ENCODE peak calls at places on chromosomes 13 and 19, in nine cellular contexts. T is neural crest cell, D is tibial nerve, V is HCT116, C is mesothelial cell of epicardium, B is AG04449, K is fibroblast of the aortic adventitia, S is B cell, Y is BE2C. N is an unnamed sample.
A peak's percentile ranks its signal among the peaks of the same experiment; 100 is the strongest.

GRCh38 chr19:20776083-20777076 is at the start of gene ZNF66:
- DNase-seq in C (peak; percentile 97), K (peak; percentile 96), D (peak; percentile 100), V (no peak), Y (peak; percentile 96), T (peak; percentile 92), S (peak; percentile 81), B (peak; percentile 73), N (peak; percentile 88)

GRCh38 chr19:17232258-17232657 is 6.2 kb downstream of the OCEL1 start:
- DNase-seq in T (no peak), S (no peak), C (no peak), B (no peak), Y (no peak), D (no peak), V (no peak), K (no peak), N (no peak)

GRCh38 chr13:76019421-76020044 is 383.4 kb downstream of the LMO7 start:
- DNase-seq in Y (peak; percentile 59), B (no peak), T (peak; percentile 49), K (no peak), V (peak; percentile 28), C (no peak), S (no peak), D (no peak), N (peak; percentile 4)

GRCh38 chr19:52734340-52734892 is 428 bp downstream of the ZNF611 start:
- DNase-seq in B (no peak), K (peak; percentile 11), Y (peak; percentile 24), D (no peak), C (no peak), T (peak; percentile 11), S (peak; percentile 42), V (no peak), N (peak; percentile 36)

GRCh38 chr19:9801976-9802375 is 16.9 kb downstream of the FBXL12 start:
- DNase-seq in S (no peak), D (no peak), C (no peak), V (no peak), B (no peak), Y (no peak), T (no peak), K (no peak), N (no peak)

GRCh38 chr13:103948477-103948876 is 882.3 kb upstream of the SLC10A2 start:
- DNase-seq in V (no peak), B (no peak), D (no peak), Y (no peak), C (no peak), T (no peak), S (no peak), K (no peak), N (no peak)

GRCh38 chr19:2268861-2269243 is 12.6 kb upstream of the JSRP1 start:
- DNase-seq in B (no peak), Y (no peak), K (no peak), T (no peak), D (no peak), C (no peak), S (no peak), V (no peak), N (no peak)

GRCh38 chr19:38932425-38933179 is 1.9 kb downstream of the MRPS12 start:
- DNase-seq in B (no peak), K (peak; percentile 44), S (peak; percentile 44), D (no peak), C (no peak), V (peak; percentile 26), T (peak; percentile 45), Y (peak; percentile 56), N (no peak)

GRCh38 chr19:29170554-29170953 is 42.4 kb downstream of the UQCRFS1 start:
- DNase-seq in C (no peak), B (no peak), T (no peak), S (no peak), K (no peak), Y (no peak), V (no peak), D (no peak), N (no peak)

GRCh38 chr19:4972509-4973230 is 3.8 kb downstream of the KDM4B start:
- DNase-seq in C (no peak), B (no peak), K (peak; percentile 59), D (no peak), T (no peak), Y (no peak), V (peak; percentile 40), S (no peak), N (no peak)

GRCh38 chr13:70950664-70951063 is 842.4 kb upstream of the KLHL1 start:
- DNase-seq in B (no peak), V (no peak), C (no peak), S (no peak), K (no peak), Y (no peak), T (no peak), D (no peak), N (no peak)

GRCh38 chr13:85985791-85986190 is 186.6 kb upstream of the SLITRK6 start:
- DNase-seq in S (no peak), C (no peak), T (no peak), V (no peak), Y (no peak), K (peak; percentile 22), B (no peak), D (no peak), N (no peak)

GRCh38 chr19:54795763-54796162 is 7.6 kb upstream of the KIR2DL4 start:
- DNase-seq in C (no peak), T (no peak), K (no peak), S (no peak), V (no peak), Y (no peak), B (no peak), D (no peak), N (no peak)

GRCh38 chr19:32802840-32803239 is 66.7 kb downstream of the SLC7A9 start:
- DNase-seq in C (peak; percentile 3), D (no peak), V (no peak), S (no peak), Y (no peak), K (no peak), T (no peak), B (no peak), N (no peak)

GRCh38 chr13:40755082-40755755 is 15.8 kb downstream of the MRPS31 start:
- DNase-seq in K (no peak), Y (no peak), C (no peak), S (no peak), T (no peak), B (no peak), V (no peak), D (no peak), N (no peak)

GRCh38 chr13:40749327-40749726 is 21.7 kb downstream of the MRPS31 start:
- DNase-seq in Y (no peak), C (no peak), V (no peak), S (no peak), K (peak; percentile 6), B (no peak), T (no peak), D (no peak), N (no peak)
- TF ChIP-seq CTCF in Y (peak; percentile 1), C (peak; percentile 36), V (peak; percentile 11), S (no peak), K (peak; percentile 24), B (no peak), T (peak; percentile 35), D (no peak), N (no peak)

DNA sequence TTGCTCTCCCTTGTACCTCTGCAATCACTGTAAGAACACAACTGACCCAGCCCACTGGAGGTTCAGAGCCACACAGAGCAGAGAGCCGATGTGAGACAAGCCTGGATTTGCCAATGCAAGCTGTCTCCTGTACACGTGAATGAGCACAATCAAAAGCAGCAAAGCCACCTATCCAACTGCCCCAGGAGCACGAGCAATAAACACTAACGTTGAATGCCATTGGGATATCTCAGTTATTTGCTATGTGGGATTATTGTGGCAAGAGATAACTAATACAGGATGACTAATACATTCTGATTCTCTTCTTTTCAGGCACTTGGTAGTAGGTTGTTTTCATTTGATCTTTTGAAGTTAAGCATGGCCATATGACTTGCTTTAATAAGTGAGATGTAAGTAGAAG is 85.2 kb upstream of the FAM216B start:
- DNase-seq in K (peak; percentile 52), T (no peak), C (no peak), V (no peak), Y (no peak), B (no peak), D (no peak), S (no peak), N (no peak)
- TF ChIP-seq CTCF in K (no peak), T (no peak), C (no peak), V (no peak), Y (no peak), B (no peak), D (no peak), S (no peak), N (no peak)

GRCh38 chr13:51223284-51224270 is 1.4 kb downstream of the FAM124A start:
- DNase-seq in S (no peak), T (no peak), Y (peak; percentile 19), C (no peak), D (peak; percentile 13), B (no peak), V (no peak), K (no peak), N (no peak)

GRCh38 chr13:51220706-51221105 is 1.5 kb upstream of the FAM124A start:
- DNase-seq in C (no peak), Y (no peak), B (no peak), D (no peak), T (no peak), K (no peak), S (no peak), V (no peak), N (no peak)

GRCh38 chr13:51221674-51222509 is at the start of gene FAM124A:
- DNase-seq in V (peak; percentile 4), C (peak; percentile 71), K (no peak), S (peak; percentile 77), B (no peak), D (peak; percentile 9), T (no peak), Y (peak; percentile 77), N (peak; percentile 63)

GRCh38 chr13:51221108-51221507 is 1.1 kb upstream of the FAM124A start:
- DNase-seq in B (no peak), V (no peak), C (no peak), D (no peak), Y (no peak), T (no peak), S (no peak), K (no peak), N (no peak)

DNA sequence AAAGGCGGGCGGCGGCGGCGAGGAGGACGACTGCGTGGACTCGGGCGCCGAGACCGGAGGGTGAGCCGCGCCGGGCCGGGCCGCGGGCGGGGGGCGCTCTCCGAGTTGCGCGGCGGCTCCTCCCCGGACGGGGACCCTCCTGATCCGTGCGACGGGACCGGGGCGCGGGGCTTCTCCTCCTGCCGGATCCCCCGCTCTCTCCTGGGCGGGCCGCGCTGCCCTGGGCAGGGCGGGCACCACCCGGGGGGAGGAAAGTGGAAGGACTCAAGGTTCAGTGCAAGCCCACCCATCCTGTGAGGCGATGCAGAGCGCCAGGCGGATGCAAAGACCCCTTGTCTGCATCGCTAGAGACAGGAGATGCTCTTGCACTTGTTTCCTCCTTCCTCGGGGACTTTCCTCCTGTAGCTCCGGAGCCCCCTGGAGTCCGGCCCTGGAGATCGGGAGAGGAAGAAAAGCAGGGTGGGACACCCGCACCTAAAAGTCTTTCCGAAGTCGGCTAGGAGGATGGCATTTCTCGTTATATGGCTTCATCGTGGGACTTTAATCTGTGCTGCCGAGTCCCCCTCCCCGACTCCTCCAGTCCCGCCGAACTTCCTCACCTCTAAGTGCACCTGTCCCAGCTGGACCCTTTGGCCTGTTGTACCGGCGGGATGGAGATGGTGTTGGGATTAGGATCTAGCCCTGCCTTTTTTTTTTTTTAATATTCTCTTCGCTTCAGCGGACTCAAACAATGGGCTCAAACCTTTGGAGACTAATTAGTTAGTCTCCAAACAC is 499 bp downstream of the FAM124A start:
- DNase-seq in B (no peak), V (no peak), Y (peak; percentile 49), T (peak; percentile 55), S (no peak), D (peak; percentile 10), C (peak; percentile 47), K (no peak), N (peak; percentile 18)
- TF ChIP-seq CTCF in B (no peak), V (peak; percentile 8), Y (peak; percentile 44), T (peak; percentile 31), S (peak; percentile 13), D (peak; percentile 11), C (no peak), K (peak; percentile 46), N (no peak)

GRCh38 chr19:3684817-3685410 is 15.4 kb downstream of the PIP5K1C start:
- DNase-seq in V (no peak), D (no peak), K (no peak), S (no peak), T (no peak), Y (no peak), C (no peak), B (no peak), N (no peak)
- TF ChIP-seq CTCF in V (peak; percentile 36), D (no peak), K (no peak), S (peak; percentile 11), T (no peak), Y (no peak), C (no peak), B (no peak), N (no peak)